ENCODE peak calls at places on chromosomes 7 and 10, in ten cellular contexts. I, F, Z, K, Y, Q, D, E, W and J are unnamed samples.

GRCh38 chr10:86400705-86401587 is 34.4 kb upstream of the GRID1 start:
- DNase-seq in I (peak; percentile 38), F (peak; percentile 76), Z (peak; percentile 47), K (peak; percentile 89), Y (peak; percentile 64), Q (no peak), D (no peak), E (peak; percentile 60), W (no peak), J (peak; percentile 85)

GRCh38 chr10:97914837-97915211 is 65.2 kb downstream of the GOLGA7B start:
- DNase-seq in I (peak; percentile 58), F (peak; percentile 81), Z (peak; percentile 93), K (peak; percentile 86), Y (no peak), Q (peak; percentile 44), D (peak; percentile 83), E (peak; percentile 70), W (no peak), J (peak; percentile 90)

GRCh38 chr10:17009228-17009700 is 120.3 kb downstream of the CUBN start:
- DNase-seq in I (peak; percentile 84), F (no peak), Z (no peak), K (no peak), Y (no peak), Q (peak; percentile 78), D (no peak), E (peak; percentile 38), W (no peak), J (no peak)

GRCh38 chr10:132910901-132911711 is 31.3 kb downstream of the CFAP46 start:
- DNase-seq in I (no peak), F (no peak), Z (no peak), K (peak; percentile 67), Y (no peak), Q (no peak), D (no peak), E (no peak), W (no peak), J (no peak)

GRCh38 chr10:124087672-124088634 is 5.4 kb downstream of the CHST15 start:
- DNase-seq in I (no peak), F (no peak), Z (no peak), K (no peak), Y (no peak), Q (no peak), D (peak; percentile 45), E (peak; percentile 77), W (no peak), J (no peak)

GRCh38 chr10:50552308-50552707 is 71.4 kb downstream of the SGMS1 start:
- DNase-seq in I (peak; percentile 92), F (no peak), Z (no peak), K (no peak), Y (no peak), Q (peak; percentile 96), D (no peak), E (no peak), W (peak; percentile 27), J (no peak)

GRCh38 chr7:7668708-7669107 is 28.2 kb downstream of the UMAD1 start:
- DNase-seq in I (no peak), F (no peak), Z (no peak), K (no peak), Y (no peak), Q (no peak), D (no peak), E (no peak), W (no peak), J (no peak)

GRCh38 chr10:113103131-113103830 is 153.2 kb downstream of the TCF7L2 start:
- DNase-seq in I (peak; percentile 35), F (no peak), Z (no peak), K (no peak), Y (no peak), Q (no peak), D (no peak), E (no peak), W (peak; percentile 84), J (no peak)

GRCh38 chr7:97130417-97131139 is 13.1 kb downstream of the SDHAF3 start:
- DNase-seq in I (peak; percentile 32), F (no peak), Z (no peak), K (no peak), Y (no peak), Q (no peak), D (peak; percentile 46), E (peak; percentile 80), W (no peak), J (no peak)

GRCh38 chr10:94002156-94002555 is 8.4 kb downstream of the PLCE1 start:
- DNase-seq in I (no peak), F (no peak), Z (no peak), K (no peak), Y (no peak), Q (no peak), D (peak; percentile 36), E (peak; percentile 43), W (no peak), J (no peak)

GRCh38 chr7:41045556-41046123 is 657.2 kb downstream of the INHBA start:
- DNase-seq in I (no peak), F (no peak), Z (no peak), K (no peak), Y (no peak), Q (no peak), D (peak; percentile 53), E (peak; percentile 79), W (no peak), J (no peak)

GRCh38 chr10:98694863-98695262 is 248.1 kb upstream of the HPS1 start:
- DNase-seq in I (no peak), F (no peak), Z (no peak), K (no peak), Y (no peak), Q (peak; percentile 24), D (no peak), E (no peak), W (no peak), J (no peak)

GRCh38 chr7:14158111-14158510 is 168.6 kb upstream of the ETV1 start:
- DNase-seq in I (no peak), F (no peak), Z (no peak), K (no peak), Y (no peak), Q (no peak), D (no peak), E (no peak), W (no peak), J (no peak)

GRCh38 chr7:99268361-99268908 is 4.2 kb upstream of the MYH16 start:
- DNase-seq in I (no peak), F (no peak), Z (no peak), K (no peak), Y (no peak), Q (no peak), D (no peak), E (peak; percentile 24), W (no peak), J (no peak)

GRCh38 chr7:139913006-139913405 is 83.9 kb downstream of the TBXAS1 start:
- DNase-seq in I (peak; percentile 36), F (no peak), Z (no peak), K (no peak), Y (no peak), Q (no peak), D (no peak), E (no peak), W (no peak), J (no peak)

GRCh38 chr7:70775570-70776156 is 356.3 kb upstream of the GALNT17 start:
- DNase-seq in I (peak; percentile 5), F (no peak), Z (peak; percentile 72), K (no peak), Y (no peak), Q (peak; percentile 25), D (no peak), E (peak; percentile 44), W (no peak), J (no peak)
- TF ChIP-seq CTCF in I (no peak), F (no peak), Z (peak; percentile 65), K (no peak), Y (no peak), Q (no peak), D (no peak), E (peak; percentile 46), W (peak; percentile 20), J (peak; percentile 15)

GRCh38 chr10:635088-635861 is 54.2 kb downstream of the DIP2C start:
- DNase-seq in I (no peak), F (no peak), Z (no peak), K (peak; percentile 70), Y (no peak), Q (no peak), D (no peak), E (no peak), W (no peak), J (no peak)

GRCh38 chr10:636016-636730 is 53.3 kb downstream of the DIP2C start:
- DNase-seq in I (no peak), F (no peak), Z (no peak), K (peak; percentile 44), Y (no peak), Q (no peak), D (no peak), E (no peak), W (no peak), J (no peak)

GRCh38 chr10:637771-638195 is 51.7 kb downstream of the DIP2C start:
- DNase-seq in I (no peak), F (no peak), Z (no peak), K (peak; percentile 25), Y (no peak), Q (no peak), D (no peak), E (no peak), W (no peak), J (no peak)

GRCh38 chr10:637221-637620 is 52.2 kb downstream of the DIP2C start:
- DNase-seq in I (no peak), F (no peak), Z (no peak), K (peak; percentile 35), Y (no peak), Q (no peak), D (no peak), E (peak; percentile 17), W (no peak), J (no peak)

GRCh38 chr10:636769-637168 is 52.7 kb downstream of the DIP2C start:
- DNase-seq in I (no peak), F (no peak), Z (no peak), K (peak; percentile 51), Y (no peak), Q (no peak), D (no peak), E (no peak), W (no peak), J (no peak)
- TF ChIP-seq CTCF in I (no peak), F (no peak), Z (no peak), K (no peak), Y (no peak), Q (no peak), D (no peak), E (no peak), W (no peak), J (no peak)

DNA sequence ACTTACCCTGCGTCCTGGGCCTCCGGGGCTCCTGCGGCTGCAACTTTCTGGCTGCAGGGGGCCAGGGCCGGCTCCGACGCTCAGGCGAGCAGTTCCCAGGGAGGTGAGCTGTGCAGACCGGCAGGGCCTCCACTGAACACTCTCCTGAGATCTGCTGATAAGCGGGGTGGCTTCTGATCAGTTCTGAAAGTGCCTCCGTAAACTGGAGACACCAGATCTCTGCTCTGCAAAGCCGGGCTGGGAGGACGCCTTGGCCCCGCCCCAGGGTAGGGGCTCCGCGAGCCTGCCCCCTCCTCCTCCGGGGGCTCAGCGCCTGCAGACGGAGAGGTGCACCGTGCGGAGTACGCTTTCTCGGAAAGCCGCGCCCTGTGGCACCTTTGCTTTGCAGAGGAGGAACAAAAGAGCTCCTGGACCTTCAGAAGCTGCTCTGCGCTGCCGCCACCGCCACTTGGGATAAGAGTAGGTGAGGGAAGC is 141.3 kb upstream of the VKORC1L1 start:
- DNase-seq in I (peak; percentile 29), F (no peak), Z (peak; percentile 84), K (no peak), Y (no peak), Q (peak; percentile 22), D (no peak), E (peak; percentile 35), W (no peak), J (no peak)
- TF ChIP-seq CTCF in I (peak; percentile 2), F (peak; percentile 14), Z (peak; percentile 4), K (no peak), Y (no peak), Q (peak; percentile 7), D (no peak), E (no peak), W (no peak), J (peak; percentile 6)

GRCh38 chr10:44993922-44994751 is 6.6 kb upstream of the ZNF22 start:
- DNase-seq in I (peak; percentile 79), F (no peak), Z (no peak), K (no peak), Y (no peak), Q (peak; percentile 66), D (no peak), E (no peak), W (no peak), J (no peak)
- TF ChIP-seq CTCF in I (no peak), F (no peak), Z (peak; percentile 37), K (no peak), Y (no peak), Q (no peak), D (no peak), E (no peak), W (no peak), J (no peak)